ENCODE peak calls at places on chromosomes 2 and 18, in five cellular contexts. Q, O, I, S and B are unnamed samples.

GRCh38 chr2:150468350-150468960 is 19.0 kb downstream of the RND3 start:
- DNase-seq in S (no peak), O (no peak), I (no peak), Q (no peak), B (no peak)

GRCh38 chr2:85844486-85844885 is 44.3 kb downstream of the ST3GAL5 start:
- DNase-seq in S (no peak), Q (no peak), O (no peak), I (no peak), B (no peak)

GRCh38 chr2:6423131-6423530 is 442.6 kb downstream of the CMPK2 start:
- DNase-seq in S (no peak), I (no peak), O (no peak), Q (peak; percentile 3), B (no peak)

GRCh38 chr2:222842517-222843174 is 18.2 kb upstream of the ACSL3 start:
- DNase-seq in S (no peak), Q (no peak), I (no peak), O (no peak), B (no peak)

GRCh38 chr2:162057426-162057825 is 16.6 kb downstream of the DPP4 start:
- DNase-seq in I (no peak), O (no peak), S (no peak), Q (no peak), B (no peak)

GRCh38 chr2:15927546-15928218 is 12.7 kb upstream of the MYCN start:
- DNase-seq in O (no peak), S (no peak), Q (no peak), I (no peak), B (no peak)

GRCh38 chr2:130808482-130809268 is 28.0 kb upstream of the ARHGEF4 start:
- DNase-seq in S (no peak), I (no peak), O (no peak), Q (no peak), B (no peak)

GRCh38 chr2:24730481-24730880 is 62.7 kb downstream of the PTRHD1 start:
- DNase-seq in Q (no peak), S (no peak), I (no peak), O (no peak), B (no peak)

GRCh38 chr2:151760139-151760650 is 25.9 kb upstream of the NEB start:
- DNase-seq in S (no peak), I (peak; percentile 28), O (no peak), Q (no peak), B (peak; percentile 27)

GRCh38 chr2:227163445-227163997 is 484 bp downstream of the COL4A4 start:
- DNase-seq in S (peak; percentile 30), O (peak; percentile 19), I (no peak), Q (no peak), B (no peak)

GRCh38 chr2:5021148-5021547 is 671.0 kb upstream of the SOX11 start:
- DNase-seq in I (no peak), S (no peak), O (no peak), Q (no peak), B (no peak)

GRCh38 chr18:48023334-48024008 is 93.0 kb upstream of the SMAD2 start:
- DNase-seq in Q (peak; percentile 43), S (no peak), I (no peak), O (peak; percentile 48), B (no peak)

GRCh38 chr18:23340661-23341060 is 112.4 kb upstream of the RIOK3 start:
- DNase-seq in I (no peak), O (no peak), S (no peak), Q (no peak), B (no peak)

GRCh38 chr18:30860741-30861140 is 181.8 kb downstream of the DSC3 start:
- DNase-seq in S (no peak), I (no peak), Q (no peak), O (no peak), B (no peak)

GRCh38 chr2:8402222-8402621 is 279.6 kb upstream of the ID2 start:
- DNase-seq in S (no peak), O (no peak), I (no peak), Q (no peak), B (no peak)

GRCh38 chr2:112480540-112481049 is 1.4 kb upstream of the TTL start:
- DNase-seq in Q (no peak), O (no peak), I (no peak), S (peak; percentile 36), B (no peak)

GRCh38 chr2:74670263-74670662 is 16.2 kb downstream of the SEMA4F start:
- DNase-seq in O (no peak), I (no peak), Q (no peak), S (no peak), B (no peak)